ENCODE peak calls at places on chromosomes 11 and 22, in six cellular contexts. J, N, D, F, H and Z are unnamed samples.

GRCh38 chr11:9972917-9973504 is 309.1 kb downstream of the SWAP70 start:
- DNase-seq in J (peak; percentile 58), N (peak; percentile 70), D (no peak), F (peak; percentile 5), H (no peak), Z (peak; percentile 60)

GRCh38 chr22:30606455-30607299 is at the start of gene TCN2:
- DNase-seq in J (peak; percentile 88), N (peak; percentile 77), D (peak; percentile 91), F (peak; percentile 93), H (peak; percentile 97), Z (peak; percentile 97)

GRCh38 chr11:94700631-94701030 is 67.5 kb upstream of the AMOTL1 start:
- DNase-seq in J (peak; percentile 32), N (peak; percentile 16), D (no peak), F (no peak), H (no peak), Z (no peak)

GRCh38 chr22:37746366-37747089 is 49.7 kb downstream of the TRIOBP start:
- DNase-seq in J (no peak), N (no peak), D (peak; percentile 71), F (peak; percentile 24), H (no peak), Z (peak; percentile 62)

GRCh38 chr11:118241191-118242098 is 10.7 kb downstream of the MPZL3 start:
- DNase-seq in J (peak; percentile 10), N (no peak), D (no peak), F (no peak), H (no peak), Z (peak; percentile 38)

GRCh38 chr11:71476031-71476430 is 23.0 kb downstream of the NADSYN1 start:
- DNase-seq in J (no peak), N (no peak), D (no peak), F (no peak), H (no peak), Z (no peak)

GRCh38 chr22:32991353-32992115 is 66.6 kb downstream of the SYN3 start:
- DNase-seq in J (no peak), N (no peak), D (no peak), F (no peak), H (no peak), Z (no peak)

GRCh38 chr22:36546932-36547331 is 18.0 kb upstream of the EIF3D start:
- DNase-seq in J (peak; percentile 91), N (peak; percentile 92), D (no peak), F (no peak), H (no peak), Z (peak; percentile 85)

GRCh38 chr11:121500717-121501116 is 48.0 kb upstream of the SORL1-AS1 start:
- DNase-seq in J (no peak), N (no peak), D (no peak), F (no peak), H (no peak), Z (no peak)

GRCh38 chr22:33038131-33038772 is 19.9 kb downstream of the SYN3 start:
- DNase-seq in J (no peak), N (no peak), D (no peak), F (peak; percentile 27), H (no peak), Z (peak; percentile 35)

GRCh38 chr11:12143461-12144258 is 33.3 kb downstream of the MICAL2 start:
- DNase-seq in J (no peak), N (no peak), D (no peak), F (no peak), H (no peak), Z (no peak)

GRCh38 chr11:130599073-130599654 is 150.7 kb downstream of the ADAMTS15 start:
- DNase-seq in J (peak; percentile 43), N (peak; percentile 50), D (peak; percentile 42), F (no peak), H (no peak), Z (peak; percentile 42)

GRCh38 chr11:79486239-79486984 is 45.6 kb upstream of the TENM4 start:
- DNase-seq in J (no peak), N (no peak), D (no peak), F (no peak), H (no peak), Z (peak; percentile 85)

GRCh38 chr11:122804161-122804560 is 34.1 kb upstream of the CRTAM start:
- DNase-seq in J (no peak), N (no peak), D (no peak), F (no peak), H (no peak), Z (peak; percentile 89)

GRCh38 chr11:89184021-89184420 is 6.3 kb downstream of the TYR start:
- DNase-seq in J (no peak), N (peak; percentile 55), D (no peak), F (no peak), H (no peak), Z (no peak)

GRCh38 chr11:1389932-1390587 is at the start of gene BRSK2:
- DNase-seq in J (no peak), N (no peak), D (no peak), F (no peak), H (no peak), Z (peak; percentile 14)

GRCh38 chr22:41043727-41044126 is 48.7 kb upstream of the EP300 start:
- DNase-seq in J (no peak), N (no peak), D (no peak), F (no peak), H (no peak), Z (no peak)

GRCh38 chr22:27885977-27886842 is 32.8 kb downstream of the PITPNB start:
- DNase-seq in J (peak; percentile 91), N (peak; percentile 98), D (peak; percentile 57), F (peak; percentile 38), H (no peak), Z (peak; percentile 79)

GRCh38 chr11:15852179-15852578 is 504.2 kb downstream of the SOX6 start:
- DNase-seq in J (no peak), N (peak; percentile 35), D (no peak), F (no peak), H (no peak), Z (peak; percentile 55)

GRCh38 chr11:101030015-101030414 is 99.6 kb downstream of the PGR start:
- DNase-seq in J (no peak), N (no peak), D (no peak), F (no peak), H (no peak), Z (no peak)

DNA sequence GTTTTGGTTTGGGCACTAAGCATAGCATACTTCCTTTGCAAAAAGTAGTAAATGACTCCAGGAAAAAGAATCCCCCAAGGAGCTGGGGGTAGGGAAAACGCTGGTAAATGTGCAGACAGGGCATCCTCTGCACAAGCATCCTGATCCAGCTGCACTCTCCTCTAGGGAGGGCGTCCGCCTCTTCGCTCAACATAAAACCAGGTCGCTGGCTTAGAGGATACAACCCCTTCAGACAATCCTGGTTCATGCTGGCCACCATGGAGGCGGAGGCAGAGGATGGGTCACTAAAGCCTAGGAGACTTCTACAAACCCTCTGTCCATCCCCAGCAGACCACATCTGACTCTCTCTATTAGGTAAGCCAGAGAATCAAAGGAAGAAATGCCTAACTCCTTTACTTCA is 14.2 kb downstream of the PCSK7 start:
- DNase-seq in J (no peak), N (no peak), D (no peak), F (no peak), H (no peak), Z (no peak)
- H2BK120ac ChIP-seq in J (no peak overlapping the region), N (peak overlapping the region; percentile 97), D (no peak overlapping the region), F (no peak overlapping the region), H (no peak overlapping the region), Z (no peak overlapping the region)

DNA sequence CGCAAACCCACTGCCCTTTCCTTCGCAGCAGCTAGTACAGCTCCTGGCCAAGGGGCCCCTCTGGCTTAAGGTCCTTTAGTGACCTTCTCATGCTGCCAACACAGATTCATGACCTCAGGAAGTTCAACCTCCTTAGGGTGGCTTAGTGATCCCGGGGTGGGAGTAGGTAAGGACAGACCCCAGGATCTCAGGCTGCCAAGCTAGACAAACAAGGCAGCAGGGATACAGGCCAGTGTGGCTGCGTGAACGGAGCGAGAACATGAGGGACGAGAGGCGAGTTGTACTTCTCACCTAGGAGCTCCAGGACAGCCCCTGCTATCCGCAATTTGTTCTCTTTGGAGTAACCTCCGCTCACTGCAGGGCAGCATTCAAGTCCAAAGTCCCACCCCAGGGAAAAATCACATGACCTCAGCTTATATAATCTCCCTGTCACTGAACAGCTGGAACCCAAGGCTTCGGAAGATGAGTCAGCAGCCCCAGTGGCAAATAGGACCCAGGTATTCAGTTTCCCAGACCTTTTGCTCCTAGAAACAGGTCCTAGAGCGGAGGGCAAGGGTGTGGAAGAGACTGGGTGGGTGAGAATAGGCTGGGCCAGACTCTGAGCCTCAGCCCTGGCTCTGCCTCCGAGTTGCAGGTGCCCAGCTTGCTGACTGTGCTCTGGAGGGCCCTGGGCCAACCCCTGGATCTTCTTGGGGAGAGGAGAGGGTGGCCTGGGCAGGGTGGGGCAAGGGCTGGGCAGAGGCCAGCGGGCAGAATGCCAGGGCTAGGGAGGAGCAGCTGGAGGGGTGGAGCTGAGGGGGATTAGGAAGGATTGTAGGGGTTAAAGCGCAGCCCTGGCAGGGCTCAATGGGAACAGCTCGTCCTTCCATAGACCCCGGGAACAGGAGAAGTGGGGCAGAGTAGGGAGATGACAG is 13.1 kb downstream of the USP2 start:
- DNase-seq in J (peak; percentile 48), N (peak; percentile 34), D (no peak), F (no peak), H (no peak), Z (no peak)
- H2BK15ac ChIP-seq in J (peak overlapping the region; percentile 63), N (no peak overlapping the region), D (peak overlapping the region; percentile 88), F (no peak overlapping the region), H (no peak overlapping the region), Z (no peak overlapping the region)

GRCh38 chr11:57667065-57667714 is 724 bp upstream of the ZDHHC5 start:
- DNase-seq in J (peak; percentile 99), N (peak; percentile 99), D (peak; percentile 86), F (peak; percentile 98), H (peak; percentile 98), Z (peak; percentile 99)
- H2BK120ac ChIP-seq in J (peak overlapping the region; percentile 94), N (peak overlapping the region; percentile 100), D (peak overlapping the region; percentile 84), F (no peak overlapping the region), H (peak overlapping the region; percentile 72), Z (no peak overlapping the region)

GRCh38 chr22:20748082-20748481 is 25.8 kb upstream of the SERPIND1 start:
- DNase-seq in J (no peak), N (no peak), D (no peak), F (no peak), H (no peak), Z (no peak)
- H2BK15ac ChIP-seq in J (no peak overlapping the region), N (no peak overlapping the region), D (no peak overlapping the region), F (no peak overlapping the region), H (no peak overlapping the region), Z (no peak overlapping the region)

GRCh38 chr11:61779666-61780525 is 12.5 kb downstream of the TMEM258 start:
- DNase-seq in J (no peak), N (no peak), D (no peak), F (no peak), H (no peak), Z (no peak)

GRCh38 chr11:61782841-61783240 is 9.6 kb downstream of the TMEM258 start:
- DNase-seq in J (no peak), N (no peak), D (no peak), F (no peak), H (no peak), Z (no peak)

GRCh38 chr11:61780581-61781162 is 11.7 kb downstream of the TMEM258 start:
- DNase-seq in J (no peak), N (no peak), D (no peak), F (no peak), H (no peak), Z (no peak)

GRCh38 chr11:61783717-61784505 is 8.5 kb downstream of the TMEM258 start:
- DNase-seq in J (peak; percentile 81), N (peak; percentile 71), D (no peak), F (no peak), H (peak; percentile 29), Z (peak; percentile 54)

GRCh38 chr11:61781585-61781984 is 10.8 kb downstream of the TMEM258 start:
- DNase-seq in J (no peak), N (no peak), D (no peak), F (no peak), H (no peak), Z (no peak)
- H2BK120ac ChIP-seq in J (no peak overlapping the region), N (no peak overlapping the region), D (no peak overlapping the region), F (no peak overlapping the region), H (no peak overlapping the region), Z (no peak overlapping the region)

GRCh38 chr11:114382509-114382908 is 17.8 kb downstream of the C11orf71 start:
- DNase-seq in J (no peak), N (no peak), D (no peak), F (no peak), H (no peak), Z (no peak)
- H2BK15ac ChIP-seq in J (no peak overlapping the region), N (no peak overlapping the region), D (no peak overlapping the region), F (no peak overlapping the region), H (no peak overlapping the region), Z (no peak overlapping the region)